ENCODE peak calls at places on chromosomes 13 and 19, in five cellular contexts. One of them, this sample, is unnamed.
A peak's percentile ranks its signal among the peaks of the same experiment; 100 is the strongest.

GRCh38 chr19:29694669-29695627 is 20.1 kb downstream of the C19orf12 start:
- DNase-seq in H1: peak; percentile 92
- DNase-seq in H9: peak; percentile 88
- DNase-seq in IMR-90: peak; percentile 70
- DNase-seq in mesendoderm: peak; percentile 78
- DNase-seq in this sample: peak; percentile 75

GRCh38 chr13:83378901-83379300 is 503.4 kb downstream of the SLITRK1 start:
- DNase-seq in IMR-90: peak; percentile 47
- DNase-seq in H1: no peak
- DNase-seq in mesendoderm: no peak
- DNase-seq in H9: no peak
- DNase-seq in this sample: no peak

GRCh38 chr13:98556968-98557591 is 19.8 kb downstream of the STK24 start:
- DNase-seq in mesendoderm: peak; percentile 32
- DNase-seq in H9: no peak
- DNase-seq in H1: no peak
- DNase-seq in IMR-90: peak; percentile 32
- DNase-seq in this sample: no peak

GRCh38 chr13:100608906-100609305 is 20.3 kb upstream of the GGACT start:
- DNase-seq in H1: no peak
- DNase-seq in H9: no peak
- DNase-seq in IMR-90: no peak
- DNase-seq in mesendoderm: no peak
- DNase-seq in this sample: no peak

GRCh38 chr19:48656840-48657474 is 11.0 kb upstream of the CA11 start:
- DNase-seq in IMR-90: peak; percentile 95
- DNase-seq in H1: no peak
- DNase-seq in mesendoderm: peak; percentile 87
- DNase-seq in H9: no peak
- DNase-seq in this sample: peak; percentile 87

GRCh38 chr13:111658150-111659100 is 338.0 kb downstream of the TEX29 start:
- DNase-seq in mesendoderm: peak; percentile 25
- DNase-seq in H1: peak; percentile 49
- DNase-seq in IMR-90: no peak
- DNase-seq in H9: peak; percentile 65
- DNase-seq in this sample: no peak

GRCh38 chr13:39484506-39485313 is 118.3 kb downstream of the LHFPL6 start:
- DNase-seq in H9: no peak
- DNase-seq in H1: no peak
- DNase-seq in mesendoderm: peak; percentile 38
- DNase-seq in IMR-90: peak; percentile 77
- DNase-seq in this sample: peak; percentile 56

GRCh38 chr13:48043789-48044503 is 6.4 kb downstream of the NUDT15 start:
- DNase-seq in mesendoderm: no peak
- DNase-seq in H9: no peak
- DNase-seq in H1: no peak
- DNase-seq in IMR-90: peak; percentile 73
- DNase-seq in this sample: peak; percentile 29

GRCh38 chr19:55440411-55441105 is 2.5 kb downstream of the SHISA7 start:
- DNase-seq in mesendoderm: peak; percentile 60
- DNase-seq in H1: peak; percentile 96
- DNase-seq in IMR-90: no peak
- DNase-seq in H9: peak; percentile 90
- DNase-seq in this sample: no peak

GRCh38 chr13:27379694-27380596 is 44.5 kb upstream of the GTF3A start:
- DNase-seq in mesendoderm: peak; percentile 92
- DNase-seq in H9: peak; percentile 88
- DNase-seq in IMR-90: peak; percentile 35
- DNase-seq in H1: peak; percentile 95
- DNase-seq in this sample: peak; percentile 67

GRCh38 chr19:48498922-48499321 is 12.7 kb downstream of the LMTK3 start:
- DNase-seq in mesendoderm: no peak
- DNase-seq in H9: no peak
- DNase-seq in IMR-90: no peak
- DNase-seq in H1: no peak
- DNase-seq in this sample: no peak

GRCh38 chr13:113854238-113855011 is 9.5 kb downstream of the GAS6 start:
- DNase-seq in mesendoderm: no peak
- DNase-seq in H1: peak; percentile 49
- DNase-seq in H9: peak; percentile 29
- DNase-seq in IMR-90: peak; percentile 81
- DNase-seq in this sample: peak; percentile 82

GRCh38 chr19:6828306-6828697 is 55.8 kb downstream of the VAV1 start:
- DNase-seq in H9: peak; percentile 86
- DNase-seq in IMR-90: no peak
- DNase-seq in H1: no peak
- DNase-seq in mesendoderm: peak; percentile 8
- DNase-seq in this sample: no peak

GRCh38 chr13:110965038-110965754 is 50.3 kb upstream of the ANKRD10 start:
- DNase-seq in H1: no peak
- DNase-seq in IMR-90: peak; percentile 89
- DNase-seq in mesendoderm: no peak
- DNase-seq in H9: no peak
- DNase-seq in this sample: peak; percentile 73

GRCh38 chr19:16726916-16727315 is 7.3 kb downstream of the NWD1 start:
- DNase-seq in H1: no peak
- DNase-seq in IMR-90: no peak
- DNase-seq in mesendoderm: no peak
- DNase-seq in H9: no peak
- DNase-seq in this sample: no peak

GRCh38 chr19:3243851-3244700 is 19.6 kb downstream of the CELF5 start:
- DNase-seq in mesendoderm: peak; percentile 68
- DNase-seq in IMR-90: peak; percentile 56
- DNase-seq in H9: peak; percentile 64
- DNase-seq in H1: peak; percentile 81
- DNase-seq in this sample: peak; percentile 68

GRCh38 chr13:113728571-113729054 is 30.4 kb upstream of the TMEM255B start:
- DNase-seq in H9: no peak
- DNase-seq in H1: no peak
- DNase-seq in IMR-90: no peak
- DNase-seq in mesendoderm: no peak
- DNase-seq in this sample: no peak

GRCh38 chr19:4539697-4540581 is at the start of gene LRG1:
- DNase-seq in H9: no peak
- DNase-seq in H1: no peak
- DNase-seq in IMR-90: no peak
- DNase-seq in mesendoderm: peak; percentile 25
- DNase-seq in this sample: no peak

GRCh38 chr19:33194884-33195710 is 967 bp downstream of the LRP3 start:
- DNase-seq in H1: peak; percentile 73
- DNase-seq in IMR-90: peak; percentile 48
- DNase-seq in mesendoderm: peak; percentile 28
- DNase-seq in H9: no peak
- DNase-seq in this sample: peak; percentile 66

GRCh38 chr19:28332351-28332750 is 880.6 kb downstream of the UQCRFS1 start:
- DNase-seq in H1: no peak
- DNase-seq in mesendoderm: no peak
- DNase-seq in IMR-90: no peak
- DNase-seq in H9: no peak
- DNase-seq in this sample: no peak

GRCh38 chr19:51600940-51601575 is 29.1 kb downstream of the SIGLEC5 start:
- DNase-seq in H9: no peak
- DNase-seq in mesendoderm: no peak
- DNase-seq in H1: no peak
- DNase-seq in IMR-90: no peak
- DNase-seq in this sample: no peak

GRCh38 chr13:44768233-44768632 is 192.1 kb upstream of the TSC22D1 start:
- DNase-seq in mesendoderm: no peak
- DNase-seq in H9: no peak
- DNase-seq in IMR-90: no peak
- DNase-seq in H1: no peak
- DNase-seq in this sample: no peak
- H3K27ac ChIP-seq in mesendoderm: no peak overlapping the region
- H3K27ac ChIP-seq in H9: no peak overlapping the region
- H3K27ac ChIP-seq in IMR-90: no peak overlapping the region
- H3K27ac ChIP-seq in H1: no peak overlapping the region
- H3K27ac ChIP-seq in this sample: no peak overlapping the region

GRCh38 chr13:41148421-41149283 is 16.1 kb upstream of the KBTBD6 start:
- DNase-seq in H1: no peak
- DNase-seq in IMR-90: no peak
- DNase-seq in mesendoderm: peak; percentile 28
- DNase-seq in H9: no peak
- DNase-seq in this sample: no peak
- H3K23ac ChIP-seq in H1: no peak overlapping the region
- H3K23ac ChIP-seq in IMR-90: no peak overlapping the region
- H3K23ac ChIP-seq in mesendoderm: no peak overlapping the region
- H3K23ac ChIP-seq in H9: no peak overlapping the region
- H3K23ac ChIP-seq in this sample: no peak overlapping the region

DNA sequence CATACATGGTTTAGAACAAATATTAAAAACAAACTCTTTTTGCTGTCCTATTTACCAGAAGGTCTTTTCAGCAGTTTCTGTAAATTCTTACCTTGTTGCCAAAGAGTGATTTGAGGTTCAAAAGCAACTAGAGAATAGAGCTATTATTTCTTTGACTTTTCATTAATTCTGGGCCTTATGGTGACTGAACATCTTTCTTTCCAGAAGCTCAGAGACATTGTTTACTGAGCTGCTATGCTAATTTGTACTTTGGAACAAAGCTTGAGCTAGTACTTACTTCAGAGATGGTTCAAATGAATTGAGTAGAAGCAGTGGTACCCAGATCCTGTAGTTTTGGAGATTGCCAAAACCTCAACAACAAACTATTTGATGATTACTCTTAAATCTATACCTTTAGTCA is 331.2 kb downstream of the SPRY2 start:
- DNase-seq in H9: no peak
- DNase-seq in H1: no peak
- DNase-seq in IMR-90: no peak
- DNase-seq in mesendoderm: no peak
- DNase-seq in this sample: no peak
- H3K27ac ChIP-seq in H9: no peak overlapping the region
- H3K27ac ChIP-seq in H1: no peak overlapping the region
- H3K27ac ChIP-seq in IMR-90: no peak overlapping the region
- H3K27ac ChIP-seq in mesendoderm: no peak overlapping the region
- H3K27ac ChIP-seq in this sample: no peak overlapping the region

DNA sequence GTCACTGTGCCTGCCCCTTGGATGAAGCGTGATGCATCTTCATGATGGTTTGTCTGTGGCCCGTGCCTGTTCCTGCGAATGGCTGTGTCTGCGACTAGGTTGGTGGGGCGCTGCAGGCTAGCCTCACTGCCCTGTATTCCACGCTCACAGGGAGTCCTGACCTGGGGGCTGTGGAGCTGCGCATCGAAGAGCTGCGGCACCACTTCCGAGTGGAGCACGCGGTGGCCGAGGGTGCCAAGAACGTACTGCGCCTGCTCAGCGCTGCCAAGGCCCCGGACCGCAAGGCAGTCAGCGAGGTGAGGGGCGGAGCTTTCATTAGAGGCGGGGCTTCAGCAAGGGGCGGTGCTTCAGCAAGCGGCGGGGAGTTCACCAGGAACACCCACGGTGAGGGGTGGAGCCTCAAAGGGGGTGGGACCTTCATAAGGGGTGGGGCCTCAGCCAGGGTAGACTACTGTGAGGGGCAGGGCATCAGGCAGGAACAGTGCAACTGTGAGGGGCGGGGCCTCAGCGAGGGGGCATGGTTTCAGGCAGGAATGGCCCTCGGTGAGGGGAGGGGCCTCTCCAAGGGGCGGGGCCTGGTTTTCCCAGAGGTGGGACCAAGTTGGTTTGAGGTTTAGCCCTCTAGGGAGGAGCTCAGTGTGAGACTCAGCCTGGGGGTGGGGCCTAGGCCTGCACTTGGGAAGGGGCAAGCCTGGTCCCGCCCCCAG is 17.2 kb downstream of the PKN1 start:
- DNase-seq in IMR-90: no peak
- DNase-seq in H9: peak; percentile 99
- DNase-seq in H1: peak; percentile 99
- DNase-seq in mesendoderm: peak; percentile 92
- DNase-seq in this sample: peak; percentile 55
- H3K23ac ChIP-seq in IMR-90: no peak overlapping the region
- H3K23ac ChIP-seq in H9: no peak overlapping the region
- H3K23ac ChIP-seq in H1: no peak overlapping the region
- H3K23ac ChIP-seq in mesendoderm: no peak overlapping the region
- H3K23ac ChIP-seq in this sample: no peak overlapping the region

GRCh38 chr19:20279516-20279915 is 112.5 kb downstream of the ZNF486 start:
- DNase-seq in H9: no peak
- DNase-seq in H1: no peak
- DNase-seq in mesendoderm: no peak
- DNase-seq in IMR-90: no peak
- DNase-seq in this sample: no peak
- H3K27ac ChIP-seq in H9: no peak overlapping the region
- H3K27ac ChIP-seq in H1: no peak overlapping the region
- H3K27ac ChIP-seq in mesendoderm: no peak overlapping the region
- H3K27ac ChIP-seq in IMR-90: no peak overlapping the region
- H3K27ac ChIP-seq in this sample: no peak overlapping the region

DNA sequence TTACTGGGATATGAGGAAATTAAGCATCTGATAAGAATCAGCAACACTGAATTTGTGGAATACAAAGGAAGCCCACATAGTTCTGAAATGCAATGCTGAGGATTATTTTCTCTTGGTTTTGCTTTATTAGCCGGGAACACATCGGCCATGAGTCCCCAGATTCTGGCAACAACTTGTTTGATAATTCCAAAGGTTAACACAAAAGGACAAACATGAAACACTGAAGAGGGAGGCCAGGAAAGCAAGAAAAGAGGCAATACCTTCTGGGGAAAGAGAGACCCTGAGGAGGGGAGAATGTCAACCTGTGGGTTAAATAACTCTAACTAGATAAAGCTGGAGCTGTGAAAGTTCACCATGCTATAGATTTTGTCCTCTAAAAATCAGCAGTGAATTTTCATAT is 285.9 kb downstream of the ITGBL1 start:
- DNase-seq in H1: no peak
- DNase-seq in mesendoderm: no peak
- DNase-seq in H9: no peak
- DNase-seq in IMR-90: no peak
- DNase-seq in this sample: no peak
- H3K23ac ChIP-seq in H1: no peak overlapping the region
- H3K23ac ChIP-seq in mesendoderm: no peak overlapping the region
- H3K23ac ChIP-seq in H9: no peak overlapping the region
- H3K23ac ChIP-seq in IMR-90: no peak overlapping the region
- H3K23ac ChIP-seq in this sample: no peak overlapping the region

DNA sequence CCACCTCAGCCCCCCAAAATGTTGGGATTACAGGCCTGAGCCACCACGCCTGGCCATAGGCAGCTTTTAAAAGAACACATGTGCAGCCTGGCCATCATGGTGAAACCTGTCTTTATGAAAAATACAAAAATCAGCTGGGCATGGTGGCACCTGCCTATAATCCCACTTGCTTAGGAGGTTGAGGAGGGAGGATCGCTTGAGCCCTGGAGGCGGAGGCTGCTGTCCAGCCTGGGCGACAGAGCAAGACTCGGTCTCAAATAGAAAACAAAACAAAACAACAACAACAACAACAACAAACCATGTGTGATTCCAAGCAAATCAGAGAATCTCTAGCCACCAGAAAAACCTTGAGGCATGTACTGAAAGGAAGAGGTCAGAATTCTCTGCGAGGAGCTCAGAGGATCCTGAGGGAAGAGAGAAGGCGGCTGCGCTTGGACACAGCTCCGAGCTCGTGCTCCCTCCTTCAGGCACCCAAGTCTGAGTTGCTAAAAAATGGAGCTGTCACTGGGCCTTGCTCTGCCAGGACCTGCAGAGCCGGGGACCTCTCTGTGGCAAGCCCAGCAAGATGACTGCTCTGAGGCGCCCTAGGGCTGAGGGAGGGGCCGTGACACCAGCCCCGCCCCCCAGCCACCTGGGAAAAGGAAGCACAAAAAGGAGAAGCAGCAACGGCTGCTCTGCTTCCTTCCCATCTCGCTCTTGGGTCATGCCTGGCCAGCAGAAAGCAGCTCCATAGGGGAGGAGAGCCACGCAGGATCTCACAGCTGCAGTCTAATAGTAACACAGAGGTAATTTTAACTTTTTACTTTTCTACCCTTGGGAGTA is at the start of gene ARL11:
- DNase-seq in IMR-90: no peak
- DNase-seq in H1: peak; percentile 83
- DNase-seq in mesendoderm: peak; percentile 88
- DNase-seq in H9: peak; percentile 92
- DNase-seq in this sample: no peak
- H3K27ac ChIP-seq in IMR-90: no peak within 1 kb of the TSS
- H3K27ac ChIP-seq in H1: no peak within 1 kb of the TSS
- H3K27ac ChIP-seq in mesendoderm: no peak within 1 kb of the TSS
- H3K27ac ChIP-seq in H9: no peak within 1 kb of the TSS
- H3K27ac ChIP-seq in this sample: no peak within 1 kb of the TSS

This sample was measured in mesenchymal stem cell.